ENCODE peak calls at places on chromosome 11, in six cellular contexts. One of them, this sample, is unnamed.

GRCh38 chr11:125214466-125215204 is 50.1 kb downstream of the PKNOX2 start:
- DNase-seq in A549: no peak
- DNase-seq in CD4-positive, alpha-beta memory T cell: no peak
- DNase-seq in astrocyte: no peak
- DNase-seq in IMR-90: no peak
- DNase-seq in effector memory CD4-positive, alpha-beta T cell: no peak
- DNase-seq in this sample: no peak

GRCh38 chr11:37942081-37942480 is 1344.0 kb upstream of the RAG2 start:
- DNase-seq in A549: no peak
- DNase-seq in CD4-positive, alpha-beta memory T cell: no peak
- DNase-seq in astrocyte: peak
- DNase-seq in IMR-90: no peak
- DNase-seq in effector memory CD4-positive, alpha-beta T cell: no peak
- DNase-seq in this sample: no peak

GRCh38 chr11:68810164-68810563 is 31.6 kb downstream of the CPT1A start:
- DNase-seq in A549: no peak
- DNase-seq in CD4-positive, alpha-beta memory T cell: no peak
- DNase-seq in astrocyte: no peak
- DNase-seq in IMR-90: no peak
- DNase-seq in effector memory CD4-positive, alpha-beta T cell: no peak
- DNase-seq in this sample: no peak

GRCh38 chr11:96035744-96036087 is 111.8 kb upstream of the MTMR2 start:
- DNase-seq in A549: no peak
- DNase-seq in CD4-positive, alpha-beta memory T cell: no peak
- DNase-seq in astrocyte: no peak
- DNase-seq in IMR-90: no peak
- DNase-seq in effector memory CD4-positive, alpha-beta T cell: no peak
- DNase-seq in this sample: no peak

GRCh38 chr11:19742595-19743292 is 30.1 kb downstream of the NAV2 start:
- DNase-seq in A549: peak
- DNase-seq in CD4-positive, alpha-beta memory T cell: peak
- DNase-seq in astrocyte: peak
- DNase-seq in IMR-90: peak
- DNase-seq in effector memory CD4-positive, alpha-beta T cell: peak
- DNase-seq in this sample: no peak

GRCh38 chr11:72807021-72807693 is 7.1 kb upstream of the ATG16L2 start:
- DNase-seq in A549: no peak
- DNase-seq in CD4-positive, alpha-beta memory T cell: no peak
- DNase-seq in astrocyte: peak
- DNase-seq in IMR-90: peak
- DNase-seq in effector memory CD4-positive, alpha-beta T cell: no peak
- DNase-seq in this sample: no peak

GRCh38 chr11:28874706-28875105 is 766.5 kb downstream of the METTL15 start:
- DNase-seq in A549: no peak
- DNase-seq in CD4-positive, alpha-beta memory T cell: no peak
- DNase-seq in astrocyte: no peak
- DNase-seq in IMR-90: peak
- DNase-seq in effector memory CD4-positive, alpha-beta T cell: no peak
- DNase-seq in this sample: no peak

GRCh38 chr11:94077568-94078293 is 50.9 kb upstream of the PANX1 start:
- DNase-seq in A549: no peak
- DNase-seq in CD4-positive, alpha-beta memory T cell: no peak
- DNase-seq in astrocyte: no peak
- DNase-seq in IMR-90: no peak
- DNase-seq in effector memory CD4-positive, alpha-beta T cell: no peak
- DNase-seq in this sample: no peak

GRCh38 chr11:72039108-72039850 is 40.6 kb downstream of the IL18BP start:
- DNase-seq in A549: no peak
- DNase-seq in CD4-positive, alpha-beta memory T cell: no peak
- DNase-seq in astrocyte: peak
- DNase-seq in IMR-90: peak
- DNase-seq in effector memory CD4-positive, alpha-beta T cell: no peak
- DNase-seq in this sample: no peak

GRCh38 chr11:62926669-62927455 is 5.7 kb upstream of the CHRM1 start:
- DNase-seq in A549: no peak
- DNase-seq in CD4-positive, alpha-beta memory T cell: no peak
- DNase-seq in astrocyte: no peak
- DNase-seq in IMR-90: no peak
- DNase-seq in effector memory CD4-positive, alpha-beta T cell: no peak
- DNase-seq in this sample: no peak

GRCh38 chr11:62930157-62930556 is 9.0 kb upstream of the CHRM1 start:
- DNase-seq in A549: no peak
- DNase-seq in CD4-positive, alpha-beta memory T cell: no peak
- DNase-seq in astrocyte: no peak
- DNase-seq in IMR-90: no peak
- DNase-seq in effector memory CD4-positive, alpha-beta T cell: no peak
- DNase-seq in this sample: no peak

GRCh38 chr11:62925745-62926668 is 4.8 kb upstream of the CHRM1 start:
- DNase-seq in A549: no peak
- DNase-seq in CD4-positive, alpha-beta memory T cell: no peak
- DNase-seq in astrocyte: no peak
- DNase-seq in IMR-90: no peak
- DNase-seq in effector memory CD4-positive, alpha-beta T cell: no peak
- DNase-seq in this sample: no peak

GRCh38 chr11:62925308-62925707 is 4.1 kb upstream of the CHRM1 start:
- DNase-seq in A549: no peak
- DNase-seq in CD4-positive, alpha-beta memory T cell: no peak
- DNase-seq in astrocyte: no peak
- DNase-seq in IMR-90: no peak
- DNase-seq in effector memory CD4-positive, alpha-beta T cell: no peak
- DNase-seq in this sample: no peak

DNA sequence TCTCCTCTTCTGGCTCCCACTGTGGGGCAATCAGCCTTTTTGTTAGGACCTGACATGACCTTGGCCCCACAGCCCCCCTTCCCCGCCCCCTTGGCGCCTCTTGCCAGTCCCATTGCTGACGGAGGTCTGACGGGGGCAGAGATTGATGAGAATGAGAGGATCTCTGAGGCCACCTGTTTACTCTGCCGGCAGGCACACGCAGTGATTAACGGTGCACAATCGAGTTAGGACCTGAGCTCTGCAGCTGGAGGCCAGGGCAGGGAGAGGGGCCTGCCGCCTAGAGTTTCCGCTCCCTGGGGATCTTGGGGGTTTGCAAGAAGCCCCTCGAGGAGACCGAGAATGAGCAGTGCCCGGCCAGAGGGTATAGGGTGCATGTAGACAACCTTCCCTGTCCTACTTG is 6.8 kb upstream of the CHRM1 start:
- DNase-seq in A549: no peak
- DNase-seq in CD4-positive, alpha-beta memory T cell: no peak
- DNase-seq in astrocyte: no peak
- DNase-seq in IMR-90: no peak
- DNase-seq in effector memory CD4-positive, alpha-beta T cell: no peak
- DNase-seq in this sample: no peak
- H3K27ac ChIP-seq in A549: no peak
- H3K27ac ChIP-seq in CD4-positive, alpha-beta memory T cell: no peak
- H3K27ac ChIP-seq in astrocyte: no peak
- H3K27ac ChIP-seq in IMR-90: no peak
- H3K27ac ChIP-seq in effector memory CD4-positive, alpha-beta T cell: no peak
- H3K27ac ChIP-seq in this sample: no peak

DNA sequence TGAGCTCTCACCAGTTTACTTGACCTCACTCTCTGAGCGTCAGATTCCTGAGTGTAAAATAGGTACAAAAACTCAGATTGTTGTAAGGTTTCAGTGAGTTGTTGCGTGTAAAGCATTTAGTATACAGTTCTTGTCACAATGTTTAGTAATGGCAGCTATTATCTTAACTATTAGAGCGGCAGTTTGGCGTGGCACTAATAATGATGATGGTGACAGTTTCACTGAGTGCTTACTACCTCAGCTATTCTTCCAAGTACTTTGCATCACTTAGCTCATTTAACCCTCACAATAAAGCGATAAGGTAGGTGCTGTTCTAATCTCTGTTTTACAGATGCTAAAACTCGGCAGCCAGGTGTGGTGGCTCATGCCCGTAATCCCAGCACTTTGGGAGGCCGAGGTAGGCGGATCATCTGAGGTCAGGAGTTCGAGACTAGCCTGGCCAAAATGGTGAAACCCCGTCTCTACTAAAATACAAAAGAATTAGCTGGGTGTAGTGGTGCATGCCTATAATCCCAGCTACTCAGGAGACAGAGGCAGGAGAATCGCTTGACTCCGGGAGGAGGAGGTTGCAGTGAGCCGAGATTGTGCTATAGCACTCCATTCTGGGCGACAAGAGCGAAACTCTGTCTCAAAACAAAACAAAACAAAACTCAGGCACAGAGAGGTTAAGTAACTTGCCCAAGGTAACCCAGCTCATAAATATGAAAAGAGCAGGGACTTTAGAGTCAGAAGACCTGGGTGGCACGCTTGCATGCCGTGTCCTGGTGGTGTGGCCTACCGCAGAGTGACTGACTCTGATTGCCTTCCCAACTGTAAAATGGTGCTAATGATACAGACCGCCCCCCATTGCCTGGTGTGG is 76.2 kb downstream of the PTPRJ start:
- DNase-seq in A549: no peak
- DNase-seq in CD4-positive, alpha-beta memory T cell: no peak
- DNase-seq in astrocyte: no peak
- DNase-seq in IMR-90: no peak
- DNase-seq in effector memory CD4-positive, alpha-beta T cell: no peak
- DNase-seq in this sample: no peak
- H3K27ac ChIP-seq in A549: peak
- H3K27ac ChIP-seq in CD4-positive, alpha-beta memory T cell: peak
- H3K27ac ChIP-seq in astrocyte: peak
- H3K27ac ChIP-seq in IMR-90: no peak
- H3K27ac ChIP-seq in effector memory CD4-positive, alpha-beta T cell: peak
- H3K27ac ChIP-seq in this sample: no peak

DNA sequence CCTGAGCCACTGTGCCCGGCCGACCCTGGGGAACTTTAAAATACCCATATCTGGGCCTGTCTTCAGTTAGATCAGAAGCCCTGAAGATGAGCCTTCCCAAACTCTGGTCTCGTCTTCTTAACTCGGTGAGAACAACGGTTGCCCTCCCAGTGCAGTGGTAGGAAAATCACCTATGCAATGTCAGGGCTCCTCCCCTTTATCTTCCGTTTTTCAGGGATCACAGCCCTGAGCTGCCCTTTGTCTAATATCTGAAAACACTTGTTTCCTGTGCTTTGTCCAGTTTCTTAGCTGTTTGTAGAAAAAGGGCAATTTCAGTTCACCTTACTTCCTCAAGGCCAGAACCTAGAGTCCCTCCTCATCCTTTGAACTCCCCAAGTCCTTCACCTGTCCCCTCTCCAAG is 9.4 kb downstream of the DRAP1 start:
- DNase-seq in A549: no peak
- DNase-seq in CD4-positive, alpha-beta memory T cell: no peak
- DNase-seq in astrocyte: no peak
- DNase-seq in IMR-90: no peak
- DNase-seq in effector memory CD4-positive, alpha-beta T cell: no peak
- DNase-seq in this sample: no peak
- H3K27ac ChIP-seq in A549: no peak
- H3K27ac ChIP-seq in CD4-positive, alpha-beta memory T cell: peak
- H3K27ac ChIP-seq in astrocyte: no peak
- H3K27ac ChIP-seq in IMR-90: no peak
- H3K27ac ChIP-seq in effector memory CD4-positive, alpha-beta T cell: peak
- H3K27ac ChIP-seq in this sample: no peak

DNA sequence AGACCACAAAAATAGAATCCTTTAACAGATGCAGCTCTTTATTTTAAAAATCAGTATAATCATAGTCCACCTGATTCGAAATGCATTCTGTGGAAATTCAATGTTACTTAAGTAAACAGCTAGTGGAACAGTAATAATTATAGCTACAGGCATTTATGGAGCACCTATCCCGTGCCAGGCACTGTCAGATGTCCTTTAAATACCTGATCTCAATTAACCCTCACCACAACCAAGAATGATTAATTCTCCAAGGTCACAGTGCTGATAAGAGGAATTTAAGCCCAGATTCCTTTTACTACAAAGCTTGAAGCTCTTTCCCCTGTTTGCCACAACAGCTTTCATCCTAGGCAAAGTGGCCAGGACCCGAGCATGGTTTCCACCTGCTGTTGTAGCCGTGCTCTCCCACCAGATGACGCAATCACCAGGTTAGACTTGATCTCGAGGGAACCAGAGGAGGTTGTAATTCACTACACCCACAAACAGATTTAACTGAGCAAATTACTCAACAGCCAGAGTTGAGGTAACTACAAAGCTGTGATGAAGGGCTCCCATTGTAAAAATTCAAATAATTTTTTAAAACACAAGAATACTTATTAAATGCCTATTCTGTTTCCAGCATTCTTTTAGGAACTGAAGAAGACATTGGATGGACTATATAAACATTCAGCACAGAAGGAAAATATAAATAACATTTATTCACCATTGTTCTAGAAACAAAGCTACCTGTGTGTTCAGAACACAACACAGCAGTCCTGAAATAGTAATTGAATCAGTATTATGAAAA is 10.3 kb downstream of the PRDM10 start:
- DNase-seq in A549: peak
- DNase-seq in CD4-positive, alpha-beta memory T cell: peak
- DNase-seq in astrocyte: peak
- DNase-seq in IMR-90: peak
- DNase-seq in effector memory CD4-positive, alpha-beta T cell: peak
- DNase-seq in this sample: no peak
- H3K27ac ChIP-seq in A549: no peak
- H3K27ac ChIP-seq in CD4-positive, alpha-beta memory T cell: no peak
- H3K27ac ChIP-seq in astrocyte: no peak
- H3K27ac ChIP-seq in IMR-90: no peak
- H3K27ac ChIP-seq in effector memory CD4-positive, alpha-beta T cell: no peak
- H3K27ac ChIP-seq in this sample: no peak